ENCODE peak calls at places on chromosomes 4 and X, in eight cellular contexts. U, N, P, I, O, X, R and C are unnamed samples.

GRCh38 chrX:151004085-151004484 is 20.9 kb downstream of the HMGB3 start:
- DNase-seq in N (no peak), O (no peak), I (peak), U (peak), R (no peak), P (peak), X (no peak), C (peak)

GRCh38 chrX:6052111-6052745 is 176.4 kb downstream of the NLGN4X start:
- DNase-seq in I (no peak), N (no peak), X (no peak), U (no peak), P (no peak), O (no peak), R (no peak), C (no peak)

GRCh38 chr4:151676301-151676700 is 84.5 kb downstream of the GATB start:
- DNase-seq in P (peak), O (no peak), I (peak), X (no peak), U (peak), N (no peak), R (peak), C (peak)

GRCh38 chrX:14412686-14413085 is 116.7 kb upstream of the GLRA2 start:
- DNase-seq in O (no peak), U (no peak), R (no peak), N (no peak), X (no peak), P (no peak), I (no peak), C (no peak)

GRCh38 chr4:112770111-112770510 is 133.2 kb downstream of the LARP7 start:
- DNase-seq in U (no peak), N (no peak), O (no peak), R (no peak), I (no peak), X (no peak), P (no peak), C (no peak)

GRCh38 chrX:6095469-6095868 is 133.2 kb downstream of the NLGN4X start:
- DNase-seq in N (no peak), I (no peak), R (no peak), O (no peak), X (no peak), U (no peak), P (peak), C (no peak)

GRCh38 chrX:47515941-47516649 is 33.1 kb upstream of the ZNF41 start:
- DNase-seq in P (peak), X (no peak), O (no peak), N (no peak), U (peak), R (no peak), I (peak), C (peak)

GRCh38 chrX:85964744-85965143 is 82.6 kb downstream of the CHM start:
- DNase-seq in U (no peak), R (no peak), N (no peak), I (no peak), X (no peak), O (no peak), P (no peak), C (peak)

GRCh38 chrX:150200820-150201287 is 162.3 kb upstream of the MAMLD1 start:
- DNase-seq in X (peak), O (no peak), I (peak), U (peak), P (peak), N (peak), R (peak), C (peak)

GRCh38 chrX:68842781-68843581 is 14.2 kb downstream of the EFNB1 start:
- DNase-seq in R (no peak), X (no peak), N (no peak), O (no peak), P (no peak), I (peak), U (no peak), C (peak)

GRCh38 chr4:86685401-86685800 is 91.3 kb downstream of the PTPN13 start:
- DNase-seq in R (no peak), N (no peak), P (peak), X (no peak), U (peak), O (no peak), I (peak), C (peak)

GRCh38 chrX:150848914-150849365 is 49.5 kb downstream of the CD99L2 start:
- DNase-seq in U (no peak), P (peak), O (no peak), X (no peak), R (no peak), I (no peak), N (no peak), C (no peak)

GRCh38 chr4:182745268-182745667 is 171.9 kb downstream of the DCTD start:
- DNase-seq in U (no peak), P (no peak), O (no peak), I (peak), N (no peak), X (no peak), R (no peak), C (no peak)

GRCh38 chrX:109854096-109854495 is 121.0 kb upstream of the ACSL4 start:
- DNase-seq in X (no peak), P (no peak), N (no peak), O (no peak), U (no peak), R (no peak), I (no peak), C (no peak)

GRCh38 chr4:48360966-48361470 is 19.7 kb downstream of the SLAIN2 start:
- DNase-seq in P (no peak), O (no peak), N (no peak), U (no peak), I (peak), R (no peak), X (no peak), C (no peak)

GRCh38 chr4:108959497-108959896 is 196.6 kb upstream of the ETNPPL start:
- DNase-seq in P (no peak), X (no peak), U (no peak), O (no peak), R (no peak), I (peak), N (no peak), C (peak)

GRCh38 chrX:10356979-10357378 is 200.2 kb downstream of the CLCN4 start:
- DNase-seq in N (no peak), P (no peak), U (peak), O (no peak), R (no peak), I (peak), X (peak), C (peak)

GRCh38 chrX:139192386-139192961 is 338.1 kb upstream of the F9 start:
- DNase-seq in I (no peak), O (no peak), N (no peak), U (no peak), X (no peak), R (no peak), P (no peak), C (no peak)

GRCh38 chrX:21745756-21746155 is 12.2 kb downstream of the SMPX start:
- DNase-seq in X (peak), R (no peak), U (peak), P (peak), I (peak), N (peak), O (peak), C (peak)

GRCh38 chrX:136778914-136779313 is 1.8 kb downstream of the ARHGEF6 start:
- DNase-seq in N (no peak), X (no peak), O (no peak), R (no peak), U (no peak), I (no peak), P (no peak), C (no peak)

GRCh38 chr4:64670647-64671046 is 261.4 kb upstream of the TECRL start:
- DNase-seq in X (no peak), U (no peak), I (no peak), O (no peak), R (no peak), P (no peak), N (no peak), C (no peak)

GRCh38 chr4:174254613-174255012 is 28.9 kb downstream of the FBXO8 start:
- DNase-seq in P (no peak), X (no peak), R (no peak), I (no peak), O (no peak), N (no peak), U (no peak), C (no peak)

GRCh38 chrX:49273181-49273727 is 3.7 kb downstream of the PPP1R3F start:
- DNase-seq in X (peak), N (no peak), O (no peak), I (no peak), U (no peak), R (no peak), P (no peak), C (no peak)

GRCh38 chr4:74930166-74930565 is 2.8 kb upstream of the PARM1 start:
- DNase-seq in R (no peak), O (no peak), N (no peak), X (no peak), I (no peak), U (no peak), P (no peak), C (no peak)

GRCh38 chr4:126267689-126268088 is 952.9 kb downstream of the FAT4 start:
- DNase-seq in R (no peak), P (peak), O (no peak), X (no peak), U (peak), N (no peak), I (peak), C (peak)

GRCh38 chrX:139206914-139207313 is 323.6 kb upstream of the F9 start:
- DNase-seq in N (no peak), O (no peak), I (no peak), R (no peak), X (no peak), P (no peak), U (no peak), C (no peak)

GRCh38 chr4:56630876-56631666 is 50.0 kb downstream of the HOPX start:
- DNase-seq in U (peak), O (no peak), R (no peak), N (no peak), I (peak), P (no peak), X (no peak), C (peak)

GRCh38 chrX:135740683-135741149 is 27.3 kb downstream of the CT45A3 start:
- DNase-seq in O (no peak), N (peak), X (peak), R (peak), I (peak), P (peak), U (peak), C (no peak)

GRCh38 chr4:16120720-16121119 is 36.9 kb upstream of the PROM1 start:
- DNase-seq in P (no peak), U (peak), I (peak), X (no peak), R (peak), N (no peak), O (no peak), C (peak)

GRCh38 chr4:81786063-81786763 is 314.5 kb upstream of the RASGEF1B start:
- DNase-seq in X (no peak), R (no peak), O (peak), P (no peak), U (no peak), N (no peak), I (no peak), C (no peak)

GRCh38 chrX:1434871-1435240 is 17.9 kb downstream of the ASMTL start:
- DNase-seq in I (no peak), U (no peak), O (no peak), R (no peak), P (no peak), N (no peak), X (no peak), C (no peak)

GRCh38 chr4:18366136-18366535 is 344.6 kb upstream of the LCORL start:
- DNase-seq in P (no peak), X (no peak), N (no peak), O (no peak), U (no peak), R (no peak), I (no peak), C (no peak)

GRCh38 chr4:144363890-144364289 is 223.4 kb upstream of the GYPA start:
- DNase-seq in O (no peak), P (no peak), U (no peak), I (no peak), X (no peak), N (no peak), R (no peak), C (no peak)

GRCh38 chr4:22356996-22357596 is 158.8 kb downstream of the ADGRA3 start:
- DNase-seq in P (peak), N (no peak), U (peak), R (no peak), I (peak), X (no peak), O (no peak), C (peak)

GRCh38 chr4:30619679-30620078 is 100.5 kb upstream of the PCDH7 start:
- DNase-seq in N (no peak), X (no peak), I (no peak), O (no peak), P (no peak), U (no peak), R (no peak), C (no peak)

GRCh38 chrX:71292669-71293379 is 8.7 kb upstream of the ITGB1BP2 start:
- DNase-seq in R (no peak), N (no peak), I (peak), U (peak), O (no peak), P (no peak), X (no peak), C (peak)